ENCODE peak calls at places on chromosomes 13 and 19, in six cellular contexts. One of them, this sample, is unnamed.
A peak's percentile ranks its signal among the peaks of the same experiment; 100 is the strongest.

GRCh38 chr19:15452111-15453047 is 2.6 kb upstream of the WIZ start:
- DNase-seq in fibroblast of mammary gland: peak; percentile 82
- DNase-seq in dorsolateral prefrontal cortex: peak; percentile 33
- DNase-seq in GM12865: no peak
- DNase-seq in breast epithelium: peak; percentile 90
- DNase-seq in mesenchymal stem cell: peak; percentile 90
- DNase-seq in this sample: peak; percentile 64

GRCh38 chr19:2812414-2813234 is 7.0 kb upstream of the ZNF554 start:
- DNase-seq in fibroblast of mammary gland: no peak
- DNase-seq in dorsolateral prefrontal cortex: no peak
- DNase-seq in GM12865: no peak
- DNase-seq in breast epithelium: no peak
- DNase-seq in mesenchymal stem cell: no peak
- DNase-seq in this sample: no peak

GRCh38 chr19:14059093-14059480 is 2.8 kb downstream of the PALM3 start:
- DNase-seq in fibroblast of mammary gland: no peak
- DNase-seq in dorsolateral prefrontal cortex: no peak
- DNase-seq in GM12865: peak; percentile 35
- DNase-seq in breast epithelium: no peak
- DNase-seq in mesenchymal stem cell: no peak
- DNase-seq in this sample: no peak

GRCh38 chr19:53944416-53944815 is 18.3 kb upstream of the CACNG8 start:
- DNase-seq in fibroblast of mammary gland: no peak
- DNase-seq in dorsolateral prefrontal cortex: no peak
- DNase-seq in GM12865: no peak
- DNase-seq in breast epithelium: no peak
- DNase-seq in mesenchymal stem cell: no peak
- DNase-seq in this sample: no peak

GRCh38 chr19:1566392-1567115 is 1.6 kb downstream of the MEX3D start:
- DNase-seq in fibroblast of mammary gland: peak; percentile 66
- DNase-seq in dorsolateral prefrontal cortex: peak; percentile 70
- DNase-seq in GM12865: no peak
- DNase-seq in breast epithelium: peak; percentile 86
- DNase-seq in mesenchymal stem cell: peak; percentile 87
- DNase-seq in this sample: peak; percentile 59

GRCh38 chr19:45424191-45425058 is 708 bp upstream of the ERCC1 start:
- DNase-seq in fibroblast of mammary gland: peak; percentile 97
- DNase-seq in dorsolateral prefrontal cortex: no peak
- DNase-seq in GM12865: peak; percentile 80
- DNase-seq in breast epithelium: no peak
- DNase-seq in mesenchymal stem cell: peak; percentile 99
- DNase-seq in this sample: peak; percentile 89

GRCh38 chr13:110600261-110600819 is 15.0 kb upstream of the NAXD start:
- DNase-seq in fibroblast of mammary gland: no peak
- DNase-seq in dorsolateral prefrontal cortex: no peak
- DNase-seq in GM12865: no peak
- DNase-seq in breast epithelium: no peak
- DNase-seq in mesenchymal stem cell: no peak
- DNase-seq in this sample: no peak

GRCh38 chr19:54102421-54103169 is at the start of gene NDUFA3:
- DNase-seq in fibroblast of mammary gland: peak; percentile 98
- DNase-seq in dorsolateral prefrontal cortex: peak; percentile 97
- DNase-seq in GM12865: peak; percentile 99
- DNase-seq in breast epithelium: peak; percentile 96
- DNase-seq in mesenchymal stem cell: peak; percentile 98
- DNase-seq in this sample: peak; percentile 93

GRCh38 chr19:32022946-32023832 is 322.2 kb upstream of the ZNF507 start:
- DNase-seq in fibroblast of mammary gland: no peak
- DNase-seq in dorsolateral prefrontal cortex: no peak
- DNase-seq in GM12865: no peak
- DNase-seq in breast epithelium: no peak
- DNase-seq in mesenchymal stem cell: no peak
- DNase-seq in this sample: no peak

DNA sequence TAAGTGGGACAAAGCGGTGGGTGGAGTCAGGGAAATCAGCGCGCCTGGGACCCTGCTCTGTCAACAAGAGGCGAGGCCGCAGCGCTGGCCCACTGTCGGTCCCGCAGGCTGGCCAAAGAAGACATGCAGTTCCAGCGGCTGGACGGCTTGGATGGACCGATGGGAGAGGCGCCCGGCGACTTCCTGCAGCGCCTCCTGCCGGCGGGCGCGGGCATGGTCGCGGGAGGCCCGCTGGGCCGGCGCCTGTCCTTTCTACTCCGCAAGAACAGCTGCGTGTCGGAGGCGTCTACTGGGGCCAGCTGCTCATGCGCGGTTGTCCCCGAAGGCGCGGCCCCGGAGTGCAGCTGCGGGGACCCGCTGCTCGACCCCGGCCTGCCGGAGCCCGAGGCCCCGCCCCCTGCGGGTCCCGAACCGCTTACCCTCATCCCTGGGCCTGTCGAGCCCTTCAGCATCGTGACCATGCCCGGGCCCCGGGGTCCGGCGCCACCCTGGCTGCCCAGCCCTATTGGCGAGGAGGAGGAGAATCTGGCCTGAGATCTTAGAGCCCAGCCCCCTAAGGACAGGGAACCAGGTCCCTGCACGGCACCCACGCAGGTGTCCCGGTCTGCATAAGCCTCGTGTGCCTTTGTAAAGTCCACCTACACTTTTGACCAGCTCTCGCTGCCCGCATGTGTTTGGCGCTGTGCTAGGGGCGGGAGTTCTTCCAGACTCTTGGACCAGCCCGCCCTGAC is 6.1 kb downstream of the BEST2 start:
- DNase-seq in fibroblast of mammary gland: peak; percentile 68
- DNase-seq in dorsolateral prefrontal cortex: peak; percentile 52
- DNase-seq in GM12865: peak; percentile 74
- DNase-seq in breast epithelium: peak; percentile 67
- DNase-seq in mesenchymal stem cell: peak; percentile 77
- DNase-seq in this sample: no peak
- H3K4me3 ChIP-seq in fibroblast of mammary gland: peak overlapping the region; percentile 30
- H3K4me3 ChIP-seq in dorsolateral prefrontal cortex: peak overlapping the region; percentile 27
- H3K4me3 ChIP-seq in GM12865: no peak overlapping the region
- H3K4me3 ChIP-seq in breast epithelium: peak overlapping the region; percentile 63
- H3K4me3 ChIP-seq in mesenchymal stem cell: peak overlapping the region; percentile 36
- H3K4me3 ChIP-seq in this sample: peak overlapping the region; percentile 45

GRCh38 chr19:18762125-18763023 is 28.7 kb downstream of the COMP start:
- DNase-seq in fibroblast of mammary gland: peak; percentile 43
- DNase-seq in dorsolateral prefrontal cortex: no peak
- DNase-seq in GM12865: no peak
- DNase-seq in breast epithelium: peak; percentile 96
- DNase-seq in mesenchymal stem cell: no peak
- DNase-seq in this sample: no peak

GRCh38 chr19:18763674-18764590 is 27.2 kb downstream of the COMP start:
- DNase-seq in fibroblast of mammary gland: peak; percentile 89
- DNase-seq in dorsolateral prefrontal cortex: no peak
- DNase-seq in GM12865: no peak
- DNase-seq in breast epithelium: peak; percentile 78
- DNase-seq in mesenchymal stem cell: no peak
- DNase-seq in this sample: no peak

GRCh38 chr19:18765224-18765623 is 25.9 kb downstream of the COMP start:
- DNase-seq in fibroblast of mammary gland: no peak
- DNase-seq in dorsolateral prefrontal cortex: no peak
- DNase-seq in GM12865: no peak
- DNase-seq in breast epithelium: no peak
- DNase-seq in mesenchymal stem cell: no peak
- DNase-seq in this sample: no peak

GRCh38 chr19:18761531-18762110 is 29.5 kb downstream of the COMP start:
- DNase-seq in fibroblast of mammary gland: no peak
- DNase-seq in dorsolateral prefrontal cortex: no peak
- DNase-seq in GM12865: no peak
- DNase-seq in breast epithelium: no peak
- DNase-seq in mesenchymal stem cell: no peak
- DNase-seq in this sample: no peak

DNA sequence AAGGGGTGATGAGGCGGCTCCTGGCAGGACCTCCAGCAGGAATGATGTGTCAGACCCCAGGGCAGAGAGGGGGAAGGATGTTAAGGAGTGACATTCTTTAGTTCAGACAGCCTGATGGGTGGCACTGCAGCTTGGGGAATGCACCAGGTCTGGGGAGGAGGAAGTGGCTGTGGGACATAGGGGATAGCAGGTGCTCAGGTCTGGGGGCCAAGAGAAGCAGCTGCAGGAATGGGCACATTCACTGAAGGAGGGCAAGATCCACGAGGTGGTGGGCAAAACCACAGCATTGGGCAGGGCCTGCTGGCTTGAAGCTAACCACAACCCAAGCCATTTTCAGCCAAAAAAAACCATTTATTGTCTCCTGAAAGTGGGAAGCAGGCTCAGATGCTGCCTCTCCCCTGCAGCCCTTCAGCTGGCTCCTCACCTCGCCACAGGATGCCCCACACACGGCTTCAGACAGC is 26.5 kb downstream of the COMP start:
- DNase-seq in fibroblast of mammary gland: peak; percentile 51
- DNase-seq in dorsolateral prefrontal cortex: no peak
- DNase-seq in GM12865: no peak
- DNase-seq in breast epithelium: no peak
- DNase-seq in mesenchymal stem cell: no peak
- DNase-seq in this sample: no peak
- H3K4me3 ChIP-seq in fibroblast of mammary gland: no peak overlapping the region
- H3K4me3 ChIP-seq in dorsolateral prefrontal cortex: no peak overlapping the region
- H3K4me3 ChIP-seq in GM12865: no peak overlapping the region
- H3K4me3 ChIP-seq in breast epithelium: no peak overlapping the region
- H3K4me3 ChIP-seq in mesenchymal stem cell: no peak overlapping the region
- H3K4me3 ChIP-seq in this sample: no peak overlapping the region

GRCh38 chr13:36543671-36544070 is 111.4 kb downstream of the CCNA1 start:
- DNase-seq in fibroblast of mammary gland: no peak
- DNase-seq in dorsolateral prefrontal cortex: no peak
- DNase-seq in GM12865: no peak
- DNase-seq in breast epithelium: no peak
- DNase-seq in mesenchymal stem cell: no peak
- DNase-seq in this sample: no peak
- H3K4me3 ChIP-seq in fibroblast of mammary gland: no peak overlapping the region
- H3K4me3 ChIP-seq in dorsolateral prefrontal cortex: no peak overlapping the region
- H3K4me3 ChIP-seq in GM12865: no peak overlapping the region
- H3K4me3 ChIP-seq in breast epithelium: no peak overlapping the region
- H3K4me3 ChIP-seq in mesenchymal stem cell: no peak overlapping the region
- H3K4me3 ChIP-seq in this sample: no peak overlapping the region

DNA sequence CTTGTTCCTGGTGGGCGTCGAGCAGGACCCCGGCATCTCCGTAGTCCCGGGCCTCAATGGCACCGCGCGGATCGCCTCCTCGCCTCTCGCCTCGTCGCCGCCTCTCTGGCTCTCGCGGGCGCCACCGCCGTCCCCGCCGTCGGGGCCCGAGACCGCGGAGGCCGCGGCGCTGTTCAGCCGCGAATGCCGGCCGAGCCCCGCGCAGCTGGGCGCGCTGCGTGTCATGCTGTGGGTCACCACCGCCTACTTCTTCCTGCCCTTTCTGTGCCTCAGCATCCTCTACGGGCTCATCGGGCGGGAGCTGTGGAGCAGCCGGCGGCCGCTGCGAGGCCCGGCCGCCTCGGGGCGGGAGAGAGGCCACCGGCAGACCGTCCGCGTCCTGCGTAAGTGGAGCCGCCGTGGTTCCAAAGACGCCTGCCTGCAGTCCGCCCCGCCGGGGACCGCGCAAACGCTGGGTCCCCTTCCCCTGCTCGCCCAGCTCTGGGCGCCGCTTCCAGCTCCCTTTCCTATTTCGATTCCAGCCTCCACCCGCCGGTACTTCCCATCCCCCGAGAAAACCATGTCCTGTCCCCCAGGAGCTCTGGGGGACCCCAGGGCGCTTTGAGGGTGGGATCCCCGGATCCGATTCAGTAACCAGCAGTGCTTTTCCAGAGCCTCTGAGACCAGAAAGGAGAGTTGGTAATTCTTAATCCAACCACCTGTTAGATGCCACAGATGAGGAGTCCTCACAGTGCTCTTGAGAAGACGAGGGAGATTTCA is 897 bp downstream of the MLNR start:
- DNase-seq in fibroblast of mammary gland: peak; percentile 15
- DNase-seq in dorsolateral prefrontal cortex: no peak
- DNase-seq in GM12865: no peak
- DNase-seq in breast epithelium: no peak
- DNase-seq in mesenchymal stem cell: no peak
- DNase-seq in this sample: no peak
- H3K4me3 ChIP-seq in fibroblast of mammary gland: no peak overlapping the region
- H3K4me3 ChIP-seq in dorsolateral prefrontal cortex: peak overlapping the region; percentile 7
- H3K4me3 ChIP-seq in GM12865: no peak overlapping the region
- H3K4me3 ChIP-seq in breast epithelium: peak overlapping the region; percentile 77
- H3K4me3 ChIP-seq in mesenchymal stem cell: peak overlapping the region; percentile 34
- H3K4me3 ChIP-seq in this sample: peak overlapping the region; percentile 27

GRCh38 chr19:37128821-37129177 is 43.7 kb downstream of the ZNF585A start:
- DNase-seq in fibroblast of mammary gland: no peak
- DNase-seq in dorsolateral prefrontal cortex: no peak
- DNase-seq in GM12865: no peak
- DNase-seq in breast epithelium: no peak
- DNase-seq in mesenchymal stem cell: no peak
- DNase-seq in this sample: no peak
- H3K4me3 ChIP-seq in fibroblast of mammary gland: no peak overlapping the region
- H3K4me3 ChIP-seq in dorsolateral prefrontal cortex: no peak overlapping the region
- H3K4me3 ChIP-seq in GM12865: no peak overlapping the region
- H3K4me3 ChIP-seq in breast epithelium: no peak overlapping the region
- H3K4me3 ChIP-seq in mesenchymal stem cell: no peak overlapping the region
- H3K4me3 ChIP-seq in this sample: no peak overlapping the region

GRCh38 chr19:39411006-39411831 is 1.2 kb upstream of the PLEKHG2 start:
- DNase-seq in fibroblast of mammary gland: peak; percentile 80
- DNase-seq in dorsolateral prefrontal cortex: no peak
- DNase-seq in GM12865: peak; percentile 53
- DNase-seq in breast epithelium: no peak
- DNase-seq in mesenchymal stem cell: peak; percentile 99
- DNase-seq in this sample: peak; percentile 35
- H3K4me3 ChIP-seq in fibroblast of mammary gland: no peak overlapping the region
- H3K4me3 ChIP-seq in dorsolateral prefrontal cortex: peak overlapping the region; percentile 78
- H3K4me3 ChIP-seq in GM12865: peak overlapping the region; percentile 6
- H3K4me3 ChIP-seq in breast epithelium: peak overlapping the region; percentile 98
- H3K4me3 ChIP-seq in mesenchymal stem cell: no peak overlapping the region
- H3K4me3 ChIP-seq in this sample: peak overlapping the region; percentile 22

DNA sequence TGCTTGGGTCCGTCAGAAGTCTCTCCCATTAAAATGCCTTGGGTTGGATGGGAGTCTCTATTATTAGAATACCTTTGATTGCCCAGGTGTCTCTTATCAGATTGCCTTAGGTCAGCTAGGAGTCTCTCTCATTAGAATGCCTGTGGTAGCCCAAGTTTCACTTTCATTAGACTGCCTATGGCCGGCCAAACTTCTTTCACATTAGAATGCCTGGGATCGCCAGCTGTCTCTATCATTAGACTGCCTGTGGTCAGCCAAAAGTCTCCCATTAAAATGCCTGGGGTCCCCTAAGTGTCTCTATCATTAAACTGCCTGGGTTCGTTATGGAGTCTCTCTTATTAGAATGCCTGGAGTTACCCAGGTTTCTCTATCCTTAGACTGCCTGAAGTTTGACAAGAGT is 1476.7 kb downstream of the UQCRFS1 start:
- DNase-seq in fibroblast of mammary gland: no peak
- DNase-seq in dorsolateral prefrontal cortex: no peak
- DNase-seq in GM12865: no peak
- DNase-seq in breast epithelium: no peak
- DNase-seq in mesenchymal stem cell: no peak
- DNase-seq in this sample: no peak
- H3K4me3 ChIP-seq in fibroblast of mammary gland: no peak overlapping the region
- H3K4me3 ChIP-seq in dorsolateral prefrontal cortex: no peak overlapping the region
- H3K4me3 ChIP-seq in GM12865: no peak overlapping the region
- H3K4me3 ChIP-seq in breast epithelium: no peak overlapping the region
- H3K4me3 ChIP-seq in mesenchymal stem cell: no peak overlapping the region
- H3K4me3 ChIP-seq in this sample: no peak overlapping the region

This sample was measured in skeletal muscle cell.